ENCODE peak calls at places on chromosome 9, in ten cellular contexts. M, I, G, N, F, R, Q, H, Z and T are unnamed samples.

GRCh38 chr9:86275962-86276361 is 6.4 kb downstream of the ISCA1 start:
- DNase-seq in G (no peak), H (no peak), Z (no peak), M (no peak), I (no peak), N (no peak), R (no peak), F (peak), Q (no peak), T (no peak)

GRCh38 chr9:92186631-92187030 is 71.4 kb upstream of the SPTLC1 start:
- DNase-seq in H (no peak), M (no peak), I (no peak), Z (no peak), F (no peak), Q (no peak), N (no peak), G (no peak), R (no peak), T (no peak)

GRCh38 chr9:129145841-129146292 is 32.2 kb downstream of the IER5L start:
- DNase-seq in N (peak), I (no peak), R (no peak), M (peak), F (peak), Q (peak), H (peak), Z (no peak), G (no peak), T (no peak)

GRCh38 chr9:98495530-98495929 is 213.2 kb downstream of the GABBR2 start:
- DNase-seq in N (no peak), Z (no peak), G (no peak), F (no peak), I (no peak), H (no peak), Q (no peak), R (no peak), M (no peak), T (no peak)

GRCh38 chr9:34328500-34328982 is 527 bp downstream of the KIF24 start:
- DNase-seq in Z (no peak), F (peak), H (no peak), M (no peak), Q (no peak), G (no peak), I (no peak), N (no peak), R (no peak), T (no peak)

GRCh38 chr9:106906129-106906528 is 43.2 kb downstream of the ZNF462 start:
- DNase-seq in Q (no peak), H (no peak), Z (no peak), R (no peak), G (no peak), N (no peak), I (no peak), F (no peak), M (no peak), T (no peak)

GRCh38 chr9:117782931-117783788 is 79.0 kb downstream of the TLR4 start:
- DNase-seq in Z (peak), N (peak), Q (no peak), G (peak), F (peak), R (peak), M (peak), H (peak), I (peak), T (peak)

GRCh38 chr9:133741716-133742115 is 3.6 kb upstream of the SARDH start:
- DNase-seq in M (no peak), Z (no peak), G (no peak), I (no peak), N (no peak), Q (no peak), R (no peak), H (no peak), F (no peak), T (no peak)

GRCh38 chr9:93123561-93124283 is 10.3 kb downstream of the NINJ1 start:
- DNase-seq in Z (no peak), G (no peak), H (no peak), R (no peak), M (no peak), F (no peak), N (no peak), I (peak), Q (no peak), T (no peak)

GRCh38 chr9:89274838-89275237 is 36.2 kb upstream of the CKS2 start:
- DNase-seq in Z (no peak), G (no peak), M (peak), Q (peak), H (no peak), R (peak), N (no peak), F (no peak), I (no peak), T (peak)

GRCh38 chr9:81193362-81194339 is 495.7 kb downstream of the TLE1 start:
- DNase-seq in M (no peak), R (no peak), H (no peak), Q (no peak), Z (no peak), F (no peak), N (no peak), G (no peak), I (no peak), T (no peak)

GRCh38 chr9:134690946-134691694 is 49.5 kb downstream of the COL5A1 start:
- DNase-seq in G (no peak), Q (no peak), M (no peak), H (no peak), I (no peak), F (no peak), Z (no peak), N (no peak), R (no peak), T (no peak)

GRCh38 chr9:69549310-69550202 is 122.6 kb downstream of the APBA1 start:
- DNase-seq in M (peak), G (peak), N (no peak), Z (peak), R (peak), H (peak), Q (no peak), I (no peak), F (peak), T (no peak)

GRCh38 chr9:11805969-11806368 is 887.2 kb upstream of the TYRP1 start:
- DNase-seq in I (no peak), R (no peak), Z (no peak), M (no peak), H (no peak), F (no peak), G (no peak), Q (no peak), N (no peak), T (no peak)